ENCODE peak calls at places on chromosome 6, in ten cellular contexts. O, P, W, S, L, A, H, J, Z and U are unnamed samples.

GRCh38 chr6:40131675-40132074 is 197.4 kb upstream of the MOCS1 start:
- DNase-seq in O (no peak), P (no peak), W (no peak), S (no peak), L (no peak), A (no peak), H (no peak), J (no peak), Z (no peak), U (no peak)

GRCh38 chr6:22980446-22980845 is 411.1 kb downstream of the HDGFL1 start:
- DNase-seq in O (no peak), P (no peak), W (no peak), S (no peak), L (no peak), A (no peak), H (no peak), J (no peak), Z (no peak), U (no peak)

GRCh38 chr6:5435449-5435848 is 174.1 kb downstream of the FARS2 start:
- DNase-seq in O (no peak), P (no peak), W (peak), S (no peak), L (no peak), A (no peak), H (no peak), J (no peak), Z (no peak), U (no peak)

GRCh38 chr6:9412951-9413559 is 977.7 kb upstream of the SLC35B3 start:
- DNase-seq in O (no peak), P (no peak), W (no peak), S (no peak), L (peak), A (no peak), H (peak), J (peak), Z (peak), U (no peak)

GRCh38 chr6:4820704-4821276 is 44.6 kb downstream of the CDYL start:
- DNase-seq in O (no peak), P (no peak), W (no peak), S (no peak), L (no peak), A (no peak), H (no peak), J (no peak), Z (no peak), U (no peak)

GRCh38 chr6:44512868-44513641 is 125.5 kb downstream of the CDC5L start:
- DNase-seq in O (no peak), P (no peak), W (no peak), S (no peak), L (no peak), A (no peak), H (peak), J (no peak), Z (no peak), U (no peak)

GRCh38 chr6:110422444-110422822 is 7.1 kb upstream of the DDO start:
- DNase-seq in O (no peak), P (no peak), W (no peak), S (no peak), L (no peak), A (no peak), H (no peak), J (no peak), Z (no peak), U (no peak)

GRCh38 chr6:146857960-146858308 is 259.2 kb downstream of the ADGB start:
- DNase-seq in O (no peak), P (no peak), W (no peak), S (no peak), L (no peak), A (no peak), H (no peak), J (no peak), Z (peak), U (no peak)

GRCh38 chr6:8940356-8940755 is 505.0 kb upstream of the SLC35B3 start:
- DNase-seq in O (no peak), P (no peak), W (no peak), S (no peak), L (no peak), A (no peak), H (no peak), J (no peak), Z (no peak), U (no peak)

GRCh38 chr6:143400258-143401059 is 50.0 kb downstream of the ADAT2 start:
- DNase-seq in O (no peak), P (no peak), W (no peak), S (peak), L (peak), A (no peak), H (no peak), J (peak), Z (no peak), U (no peak)

GRCh38 chr6:11210386-11211138 is 21.9 kb downstream of the NEDD9 start:
- DNase-seq in O (no peak), P (no peak), W (no peak), S (no peak), L (no peak), A (no peak), H (no peak), J (no peak), Z (no peak), U (no peak)

GRCh38 chr6:3455121-3455489 is 1.7 kb downstream of the SLC22A23 start:
- DNase-seq in O (no peak), P (no peak), W (no peak), S (peak), L (no peak), A (no peak), H (no peak), J (peak), Z (no peak), U (no peak)

GRCh38 chr6:158655569-158656450 is 6.0 kb downstream of the SYTL3 start:
- DNase-seq in O (no peak), P (no peak), W (no peak), S (no peak), L (no peak), A (no peak), H (no peak), J (no peak), Z (no peak), U (peak)

GRCh38 chr6:90478278-90478677 is 108.6 kb downstream of the MAP3K7 start:
- DNase-seq in O (no peak), P (no peak), W (no peak), S (no peak), L (no peak), A (no peak), H (no peak), J (no peak), Z (peak), U (no peak)

GRCh38 chr6:36550473-36551000 is 3.3 kb upstream of the STK38 start:
- DNase-seq in O (no peak), P (no peak), W (no peak), S (no peak), L (no peak), A (no peak), H (no peak), J (no peak), Z (no peak), U (no peak)

GRCh38 chr6:127812985-127813681 is 87.7 kb downstream of the THEMIS start:
- DNase-seq in O (no peak), P (no peak), W (no peak), S (no peak), L (no peak), A (no peak), H (no peak), J (no peak), Z (no peak), U (no peak)

GRCh38 chr6:524803-525202 is 132.1 kb downstream of the HUS1B start:
- DNase-seq in O (no peak), P (no peak), W (no peak), S (no peak), L (no peak), A (no peak), H (no peak), J (no peak), Z (no peak), U (no peak)

GRCh38 chr6:138257638-138258040 is 39.3 kb upstream of the PBOV1 start:
- DNase-seq in O (no peak), P (no peak), W (no peak), S (no peak), L (no peak), A (no peak), H (no peak), J (no peak), Z (no peak), U (no peak)

GRCh38 chr6:138253731-138254130 is 35.4 kb upstream of the PBOV1 start:
- DNase-seq in O (no peak), P (no peak), W (no peak), S (no peak), L (no peak), A (no peak), H (no peak), J (no peak), Z (no peak), U (no peak)

GRCh38 chr6:138255443-138255842 is 37.2 kb upstream of the PBOV1 start:
- DNase-seq in O (no peak), P (peak), W (no peak), S (no peak), L (no peak), A (no peak), H (no peak), J (no peak), Z (no peak), U (no peak)

GRCh38 chr6:138258991-138259390 is 40.7 kb upstream of the PBOV1 start:
- DNase-seq in O (no peak), P (no peak), W (no peak), S (peak), L (no peak), A (no peak), H (no peak), J (peak), Z (no peak), U (no peak)

DNA sequence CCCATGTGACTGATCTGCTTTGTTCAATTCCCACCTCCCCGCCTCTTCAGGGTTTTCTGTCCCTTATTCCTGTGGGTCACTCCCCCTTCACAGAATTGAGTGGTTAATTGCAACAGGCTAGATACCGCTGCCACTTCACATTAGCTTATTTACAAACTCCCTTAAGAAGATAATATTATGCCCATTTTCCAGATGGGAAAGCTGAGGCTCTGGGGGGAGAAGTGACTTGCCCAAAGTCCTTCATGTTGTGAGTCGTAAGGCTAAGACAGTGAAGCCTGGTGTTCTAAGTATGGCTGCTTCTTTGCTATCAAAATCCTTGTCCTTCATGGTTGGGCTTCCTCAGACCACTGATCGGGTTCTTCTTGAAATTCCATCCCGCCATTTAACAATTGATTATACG is 39.9 kb upstream of the PBOV1 start:
- DNase-seq in O (no peak), P (no peak), W (no peak), S (no peak), L (no peak), A (no peak), H (no peak), J (no peak), Z (no peak), U (no peak)
- H3K27ac ChIP-seq in O (no peak), P (no peak), W (no peak), S (peak), L (no peak), A (no peak), H (no peak), J (peak), Z (no peak), U (no peak)

DNA sequence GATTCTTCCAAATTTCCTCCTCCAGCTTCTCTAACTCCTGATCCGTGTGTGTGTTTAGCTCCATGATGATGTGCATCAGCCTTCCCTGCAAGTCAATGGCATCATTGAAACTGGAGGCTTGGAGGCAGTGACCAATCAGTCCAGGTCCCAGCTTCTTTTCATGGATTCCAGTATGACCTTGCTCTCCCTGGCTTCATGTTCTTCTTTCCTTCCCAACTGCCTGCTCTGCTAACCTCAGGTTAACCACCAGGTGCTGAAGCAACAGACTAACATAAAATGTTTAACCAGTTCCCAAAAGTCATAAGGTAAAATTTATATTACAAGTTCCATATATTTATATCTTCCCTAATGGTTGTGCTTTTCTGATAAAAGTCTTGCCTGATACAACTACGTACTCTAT is 512.8 kb upstream of the EPHA7 start:
- DNase-seq in O (no peak), P (no peak), W (no peak), S (no peak), L (no peak), A (no peak), H (no peak), J (no peak), Z (peak), U (no peak)
- TF ChIP-seq CTCF in O (no peak), P (no peak), W (no peak), S (no peak), L (no peak), A (no peak), H (no peak), J (no peak), Z (no peak), U (no peak)

DNA sequence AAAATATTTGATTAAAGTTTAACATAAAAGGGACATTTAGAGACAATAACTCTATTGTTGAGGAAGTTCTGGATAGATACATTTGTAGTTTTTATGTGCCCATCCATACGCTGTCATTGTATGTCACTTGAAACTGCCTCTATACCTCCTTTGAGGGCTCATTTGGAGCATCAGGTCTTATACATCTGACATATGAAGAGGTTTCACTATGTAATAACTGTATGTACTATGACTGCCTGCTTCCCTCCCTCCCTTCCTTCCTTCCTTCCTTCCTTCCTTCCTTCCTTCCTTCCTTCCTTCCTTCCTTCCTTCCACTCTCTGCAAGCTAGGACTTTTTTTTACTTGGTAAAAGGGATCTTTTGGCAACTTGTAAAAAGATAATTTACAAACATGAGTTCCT is 657.5 kb downstream of the GRIK2 start:
- DNase-seq in O (no peak), P (no peak), W (no peak), S (no peak), L (no peak), A (no peak), H (no peak), J (no peak), Z (no peak), U (no peak)
- TF ChIP-seq POLR2AphosphoS5 in O (no peak), P (no peak), W (no peak), S (no peak), L (no peak), A (no peak), H (no peak), J (no peak), Z (no peak), U (no peak)

GRCh38 chr6:70549327-70549726 is 17.4 kb upstream of the SDHAF4 start:
- DNase-seq in O (no peak), P (no peak), W (no peak), S (no peak), L (no peak), A (no peak), H (no peak), J (no peak), Z (no peak), U (no peak)

GRCh38 chr6:70547313-70547712 is 19.4 kb upstream of the SDHAF4 start:
- DNase-seq in O (no peak), P (no peak), W (no peak), S (no peak), L (no peak), A (no peak), H (no peak), J (no peak), Z (peak), U (no peak)

GRCh38 chr6:70552974-70553373 is 13.8 kb upstream of the SDHAF4 start:
- DNase-seq in O (no peak), P (no peak), W (no peak), S (no peak), L (no peak), A (no peak), H (no peak), J (no peak), Z (no peak), U (no peak)

GRCh38 chr6:70551566-70551965 is 15.2 kb upstream of the SDHAF4 start:
- DNase-seq in O (no peak), P (no peak), W (no peak), S (no peak), L (no peak), A (no peak), H (no peak), J (no peak), Z (no peak), U (no peak)

DNA sequence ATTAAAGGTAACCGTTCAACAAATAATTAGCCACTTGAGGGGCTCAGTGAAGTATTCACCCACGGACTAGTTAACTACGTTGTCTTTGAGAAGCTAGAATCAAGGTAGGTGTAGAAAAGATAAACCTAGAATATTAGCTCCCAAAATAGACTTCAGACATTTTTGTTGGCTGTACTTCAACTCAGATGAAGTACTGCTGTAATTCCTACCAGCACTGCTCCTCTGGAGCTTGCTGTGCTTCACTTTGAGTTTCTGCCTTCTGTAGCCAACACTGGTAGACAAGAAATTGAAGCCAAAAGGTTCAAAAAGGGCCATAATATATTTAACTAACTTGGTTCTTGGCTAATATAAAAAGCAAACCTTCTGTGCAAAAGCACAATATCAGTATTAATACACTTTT is 18.8 kb upstream of the SDHAF4 start:
- DNase-seq in O (no peak), P (no peak), W (no peak), S (no peak), L (no peak), A (no peak), H (no peak), J (no peak), Z (no peak), U (no peak)
- H3K27ac ChIP-seq in O (no peak), P (no peak), W (no peak), S (no peak), L (no peak), A (no peak), H (no peak), J (no peak), Z (peak), U (no peak)

GRCh38 chr6:123393333-123393732 is 243.4 kb downstream of the TRDN start:
- DNase-seq in O (no peak), P (no peak), W (no peak), S (no peak), L (no peak), A (no peak), H (no peak), J (no peak), Z (peak), U (no peak)
- TF ChIP-seq CTCF in O (no peak), P (no peak), W (peak), S (no peak), L (no peak), A (no peak), H (peak), J (no peak), Z (peak), U (no peak)

GRCh38 chr6:13068558-13069210 is 259.7 kb downstream of the TBC1D7 start:
- DNase-seq in O (no peak), P (no peak), W (no peak), S (no peak), L (no peak), A (no peak), H (no peak), J (no peak), Z (no peak), U (peak)

GRCh38 chr6:13066820-13067219 is 261.5 kb downstream of the TBC1D7 start:
- DNase-seq in O (no peak), P (no peak), W (no peak), S (no peak), L (no peak), A (no peak), H (no peak), J (no peak), Z (no peak), U (peak)

GRCh38 chr6:13065596-13065995 is 262.7 kb downstream of the TBC1D7 start:
- DNase-seq in O (no peak), P (no peak), W (no peak), S (no peak), L (no peak), A (no peak), H (no peak), J (no peak), Z (no peak), U (no peak)

GRCh38 chr6:13063300-13063918 is 264.9 kb downstream of the TBC1D7 start:
- DNase-seq in O (no peak), P (no peak), W (no peak), S (no peak), L (no peak), A (no peak), H (no peak), J (no peak), Z (no peak), U (no peak)

GRCh38 chr6:13066050-13066449 is 262.3 kb downstream of the TBC1D7 start:
- DNase-seq in O (no peak), P (no peak), W (no peak), S (no peak), L (no peak), A (no peak), H (no peak), J (no peak), Z (no peak), U (peak)
- TF ChIP-seq POLR2AphosphoS5 in O (no peak), P (no peak), W (no peak), S (no peak), L (no peak), A (no peak), H (no peak), J (no peak), Z (no peak), U (no peak)